ENCODE peak calls at places on chromosomes 12 and 14, in six cellular contexts. O is endothelial cell of umbilical vein, K is HCT116, W is neuronal stem cell, I is A549, R is mesenchymal stem cell. G is an unnamed sample. For H3K4me1, the result is how much of the 10 kb centered on the place peaks cover.

GRCh38 chr12:77087427-77087826 is 22.1 kb upstream of the E2F7 start:
- DNase-seq in O (peak), K (no peak), W (no peak), I (no peak), R (no peak), G (peak)

GRCh38 chr12:53302903-53303302 is 3.4 kb downstream of the MYG1 start:
- DNase-seq in O (no peak), K (no peak), W (no peak), I (no peak), R (no peak), G (no peak)

GRCh38 chr14:73422515-73422914 is 35.8 kb downstream of the NUMB start:
- DNase-seq in O (no peak), K (no peak), W (no peak), I (peak), R (peak), G (peak)

GRCh38 chr14:70809238-70810214 is at the start of gene MAP3K9:
- DNase-seq in O (peak), K (peak), W (peak), I (peak), R (peak), G (peak)

GRCh38 chr12:109716512-109717389 is 3.1 kb downstream of the FAM222A start:
- DNase-seq in O (no peak), K (no peak), W (no peak), I (no peak), R (no peak), G (no peak)

GRCh38 chr14:105484069-105484996 is 2.4 kb upstream of the CRIP1 start:
- DNase-seq in O (peak), K (no peak), W (no peak), I (peak), R (peak), G (no peak)

GRCh38 chr12:49909826-49910225 is 6.1 kb upstream of the FAIM2 start:
- DNase-seq in O (peak), K (peak), W (peak), I (no peak), R (peak), G (peak)

GRCh38 chr12:91007531-91008290 is 2.9 kb upstream of the EPYC start:
- DNase-seq in O (no peak), K (no peak), W (no peak), I (no peak), R (no peak), G (no peak)

GRCh38 chr14:39440975-39441374 is 8.7 kb upstream of the FBXO33 start:
- DNase-seq in O (no peak), K (no peak), W (no peak), I (no peak), R (no peak), G (no peak)

GRCh38 chr14:102373110-102373509 is 10.4 kb downstream of the TECPR2 start:
- DNase-seq in O (no peak), K (no peak), W (no peak), I (no peak), R (no peak), G (no peak)

GRCh38 chr14:88289996-88290395 is 33.1 kb downstream of the KCNK10 start:
- DNase-seq in O (no peak), K (no peak), W (no peak), I (no peak), R (no peak), G (no peak)

GRCh38 chr12:128623748-128624147 is 200.0 kb downstream of the SLC15A4 start:
- DNase-seq in O (no peak), K (no peak), W (no peak), I (no peak), R (no peak), G (no peak)

GRCh38 chr12:51359851-51360250 is 13.4 kb upstream of the CELA1 start:
- DNase-seq in O (no peak), K (no peak), W (no peak), I (no peak), R (no peak), G (no peak)

GRCh38 chr12:111409403-111410228 is 3.9 kb downstream of the SH2B3 start:
- DNase-seq in O (peak), K (no peak), W (no peak), I (no peak), R (peak), G (no peak)

GRCh38 chr14:79668941-79669340 is 542.4 kb downstream of the DIO2 start:
- DNase-seq in O (no peak), K (no peak), W (no peak), I (no peak), R (no peak), G (no peak)

GRCh38 chr14:100323942-100324307 is 786 bp downstream of the SLC25A47 start:
- DNase-seq in O (no peak), K (no peak), W (no peak), I (no peak), R (no peak), G (no peak)

GRCh38 chr12:104439137-104439536 is 17.6 kb upstream of the CHST11 start:
- DNase-seq in O (no peak), K (no peak), W (no peak), I (no peak), R (no peak), G (no peak)

GRCh38 chr12:127519766-127520165 is 747.2 kb upstream of the TMEM132C start:
- DNase-seq in O (no peak), K (no peak), W (no peak), I (no peak), R (no peak), G (no peak)

GRCh38 chr14:79516009-79516408 is 695.3 kb downstream of the DIO2 start:
- DNase-seq in O (no peak), K (no peak), W (peak), I (no peak), R (no peak), G (no peak)

GRCh38 chr12:46267618-46268348 is 1.1 kb downstream of the SLC38A1 start:
- DNase-seq in O (peak), K (no peak), W (no peak), I (peak), R (peak), G (peak)

GRCh38 chr14:74756326-74756725 is 6.8 kb upstream of the YLPM1 start:
- DNase-seq in O (no peak), K (no peak), W (no peak), I (no peak), R (no peak), G (no peak)

GRCh38 chr12:89236237-89236636 is 116.1 kb downstream of the DUSP6 start:
- DNase-seq in O (peak), K (no peak), W (no peak), I (no peak), R (peak), G (no peak)

GRCh38 chr14:89425931-89426330 is 8.9 kb upstream of the FOXN3 start:
- DNase-seq in O (peak), K (peak), W (no peak), I (no peak), R (peak), G (peak)

GRCh38 chr14:100623557-100623956 is 36.3 kb upstream of the BEGAIN start:
- DNase-seq in O (no peak), K (no peak), W (no peak), I (no peak), R (no peak), G (no peak)

GRCh38 chr14:71524321-71524982 is 407.8 kb upstream of the RGS6 start:
- DNase-seq in O (no peak), K (no peak), W (no peak), I (no peak), R (no peak), G (no peak)

GRCh38 chr14:55851961-55852360 is 266.2 kb upstream of the PELI2 start:
- DNase-seq in O (no peak), K (no peak), W (no peak), I (no peak), R (no peak), G (no peak)

GRCh38 chr14:43795600-43796228 is 711.4 kb downstream of the FSCB start:
- DNase-seq in O (no peak), K (no peak), W (no peak), I (peak), R (peak), G (peak)

GRCh38 chr14:31950760-31951637 is 126.1 kb upstream of the ARHGAP5 start:
- DNase-seq in O (no peak), K (no peak), W (no peak), I (peak), R (peak), G (peak)

GRCh38 chr14:101963052-101963451 is 1.3 kb upstream of the DYNC1H1 start:
- DNase-seq in O (no peak), K (no peak), W (no peak), I (no peak), R (no peak), G (no peak)

GRCh38 chr14:68712703-68713370 is 80.0 kb downstream of the ZFP36L1 start:
- DNase-seq in O (no peak), K (no peak), W (no peak), I (no peak), R (no peak), G (no peak)

GRCh38 chr12:120101617-120102016 is 14.9 kb downstream of the RAB35 start:
- DNase-seq in O (no peak), K (no peak), W (no peak), I (no peak), R (no peak), G (no peak)

GRCh38 chr12:23352670-23353069 is 596.8 kb downstream of the SOX5 start:
- DNase-seq in O (no peak), K (no peak), W (no peak), I (no peak), R (no peak), G (no peak)

GRCh38 chr12:62732861-62733427 is 202.0 kb downstream of the PPM1H start:
- DNase-seq in O (peak), K (peak), W (no peak), I (peak), R (peak), G (peak)

GRCh38 chr12:40253936-40254335 is 29.1 kb downstream of the LRRK2 start:
- DNase-seq in O (no peak), K (no peak), W (no peak), I (no peak), R (no peak), G (no peak)

GRCh38 chr12:124830306-124830705 is 33.4 kb downstream of the SCARB1 start:
- DNase-seq in O (no peak), K (no peak), W (no peak), I (no peak), R (no peak), G (no peak)

GRCh38 chr12:99387661-99388060 is 259.9 kb upstream of the GARIN6 start:
- DNase-seq in O (no peak), K (no peak), W (no peak), I (no peak), R (no peak), G (no peak)
- H3K4me2 ChIP-seq in O (no peak), K (no peak), W (no peak), I (no peak), R (no peak), G (no peak)

GRCh38 chr12:101243074-101243473 is 33.0 kb upstream of the SLC5A8 start:
- DNase-seq in O (no peak), K (no peak), W (no peak), I (no peak), R (no peak), G (no peak)

GRCh38 chr12:101238806-101239329 is 28.8 kb upstream of the SLC5A8 start:
- DNase-seq in O (no peak), K (no peak), W (no peak), I (no peak), R (no peak), G (no peak)

GRCh38 chr12:101243616-101244015 is 33.6 kb upstream of the SLC5A8 start:
- DNase-seq in O (no peak), K (no peak), W (no peak), I (no peak), R (no peak), G (no peak)
- H3K4me1 ChIP-seq in O (under half), K (under half), W (under half), I (under half), R (under half), G (under half)

DNA sequence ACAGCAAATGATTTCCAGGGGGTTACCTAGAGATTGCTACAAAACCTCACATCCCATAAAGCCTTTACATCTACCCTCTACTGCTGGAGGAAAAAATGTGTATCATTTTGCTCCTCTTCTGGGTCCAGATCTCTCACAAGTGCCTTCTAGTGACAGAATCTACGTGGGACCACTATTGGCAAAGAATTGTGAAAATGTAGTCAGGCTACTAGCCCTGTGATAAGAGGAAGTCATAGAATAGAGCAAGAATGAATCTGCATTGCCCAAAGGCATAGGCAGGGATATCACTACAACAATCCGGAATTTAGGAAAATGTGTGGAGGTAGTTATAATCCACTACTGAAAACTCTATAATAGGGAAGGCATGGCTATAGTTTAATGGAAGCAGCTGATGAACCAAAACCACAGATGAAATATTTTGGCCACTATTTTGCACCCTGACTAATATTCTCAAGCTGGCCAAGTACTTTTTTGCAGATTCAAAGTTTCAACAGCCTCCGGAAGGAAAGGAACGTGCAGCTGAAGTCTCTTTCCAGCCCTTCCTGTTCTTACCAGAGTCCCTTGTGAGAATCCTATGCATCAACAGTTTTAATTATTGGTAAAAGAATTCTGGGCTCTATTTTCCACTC is 176.8 kb downstream of the PHLDA1 start:
- DNase-seq in O (no peak), K (no peak), W (no peak), I (no peak), R (no peak), G (no peak)
- H3K27ac ChIP-seq in O (no peak), K (peak), W (no peak), I (no peak), R (peak), G (no peak)

DNA sequence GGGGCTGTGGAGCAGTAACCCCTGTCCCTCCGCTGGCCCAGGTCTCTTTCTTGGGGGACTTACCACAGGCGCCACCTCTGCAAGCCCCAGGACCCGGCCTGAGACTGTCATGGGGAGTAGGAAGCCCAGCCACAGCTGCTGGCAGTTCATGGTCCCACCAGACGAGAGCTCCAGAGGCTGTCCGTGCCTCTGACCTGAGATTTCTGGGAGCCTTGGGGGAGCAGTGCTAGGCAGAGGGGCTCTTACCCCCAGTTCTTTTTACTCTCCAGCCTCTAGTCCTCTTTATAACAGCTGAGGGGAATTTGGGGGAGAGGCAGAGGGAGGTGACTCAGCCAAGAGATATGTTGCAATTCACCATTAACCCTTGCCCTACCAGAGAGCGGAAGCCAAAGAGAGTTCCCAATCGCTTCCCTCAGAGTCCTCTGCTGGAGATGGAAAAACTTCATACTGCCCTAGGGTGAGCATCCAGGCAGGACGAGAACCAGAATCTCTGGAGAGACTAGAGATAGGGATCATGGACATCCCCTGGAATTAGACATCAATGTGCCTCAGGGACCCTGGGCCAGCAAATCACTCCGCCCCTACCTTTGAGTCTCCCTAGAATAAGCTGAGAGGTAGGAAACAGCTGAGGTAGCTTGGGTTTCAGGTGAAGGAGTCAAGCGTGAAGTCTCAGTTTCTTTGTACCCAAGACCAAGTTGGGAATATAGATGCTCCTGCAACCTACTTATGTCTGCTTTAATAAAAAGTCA is at the start of gene MMP19:
- DNase-seq in O (no peak), K (no peak), W (no peak), I (peak), R (peak), G (peak)
- H3K4me2 ChIP-seq in O (peak), K (peak), W (no peak), I (peak), R (peak), G (peak)

G was measured in hepatocyte.